ENCODE peak calls at places on chromosomes 12 and 14, in six cellular contexts. A is CD8-positive, alpha-beta T cell; I is OCI-LY7; S is left ventricle myocardium inferior; O is prostate gland; G is heart left ventricle. B is an unnamed sample.

GRCh38 chr12:2198542-2198941 is 145.8 kb downstream of the CACNA1C start:
- DNase-seq in A (no peak), I (no peak), S (no peak), O (no peak), G (no peak), B (no peak)

GRCh38 chr14:69091695-69092094 is 61.2 kb downstream of the DCAF5 start:
- DNase-seq in A (no peak), I (no peak), S (no peak), O (no peak), G (no peak), B (no peak)

GRCh38 chr12:118237908-118238307 is 102.0 kb downstream of the PEBP1 start:
- DNase-seq in A (no peak), I (no peak), S (no peak), O (peak), G (no peak), B (peak)

GRCh38 chr12:62802981-62803380 is 132.0 kb downstream of the PPM1H start:
- DNase-seq in A (no peak), I (no peak), S (no peak), O (no peak), G (no peak), B (peak)

GRCh38 chr14:64700894-64701293 is 3.3 kb upstream of the PLEKHG3 start:
- DNase-seq in A (no peak), I (no peak), S (no peak), O (no peak), G (no peak), B (no peak)

GRCh38 chr12:42421844-42422779 is 96.1 kb downstream of the PPHLN1 start:
- DNase-seq in A (no peak), I (no peak), S (no peak), O (no peak), G (no peak), B (peak)

GRCh38 chr14:21025374-21026151 is 702 bp upstream of the NDRG2 start:
- DNase-seq in A (no peak), I (no peak), S (peak), O (peak), G (peak), B (peak)

GRCh38 chr12:114944736-114945135 is 260.8 kb upstream of the TBX3 start:
- DNase-seq in A (no peak), I (no peak), S (no peak), O (no peak), G (no peak), B (no peak)

GRCh38 chr14:35758523-35759129 is 50.5 kb downstream of the RALGAPA1 start:
- DNase-seq in A (no peak), I (no peak), S (no peak), O (no peak), G (no peak), B (no peak)

GRCh38 chr12:6284273-6284672 is 26.2 kb upstream of the PLEKHG6 start:
- DNase-seq in A (no peak), I (no peak), S (no peak), O (no peak), G (no peak), B (no peak)

GRCh38 chr14:103090481-103091020 is 4.0 kb upstream of the EXOC3L4 start:
- DNase-seq in A (no peak), I (no peak), S (no peak), O (no peak), G (no peak), B (no peak)

GRCh38 chr14:102314242-102315011 is 5.1 kb upstream of the ZNF839 start:
- DNase-seq in A (peak), I (peak), S (peak), O (peak), G (peak), B (peak)

GRCh38 chr12:62700091-62700490 is 233.5 kb downstream of the MON2 start:
- DNase-seq in A (no peak), I (no peak), S (no peak), O (no peak), G (no peak), B (peak)

GRCh38 chr14:64968651-64969050 is 3.5 kb downstream of the RAB15 start:
- DNase-seq in A (no peak), I (no peak), S (no peak), O (no peak), G (no peak), B (no peak)

GRCh38 chr12:115840159-115840558 is 437.3 kb downstream of the MED13L start:
- DNase-seq in A (no peak), I (no peak), S (no peak), O (peak), G (no peak), B (no peak)

GRCh38 chr12:4829793-4830162 is 79.9 kb upstream of the KCNA1 start:
- DNase-seq in A (no peak), I (peak), S (no peak), O (no peak), G (no peak), B (no peak)

GRCh38 chr12:113247123-113248045 is 26.1 kb downstream of the TPCN1 start:
- DNase-seq in A (no peak), I (no peak), S (no peak), O (no peak), G (no peak), B (no peak)

GRCh38 chr12:80313184-80313583 is 130.9 kb upstream of the PTPRQ start:
- DNase-seq in A (no peak), I (no peak), S (no peak), O (no peak), G (no peak), B (peak)

GRCh38 chr12:47799357-47799955 is 20.2 kb downstream of the HDAC7 start:
- DNase-seq in A (no peak), I (no peak), S (peak), O (no peak), G (peak), B (peak)

GRCh38 chr12:89064780-89065179 is 287.5 kb downstream of the DUSP6 start:
- DNase-seq in A (no peak), I (no peak), S (no peak), O (no peak), G (no peak), B (no peak)

GRCh38 chr14:65302571-65303184 is 109.9 kb upstream of the FUT8 start:
- DNase-seq in A (no peak), I (peak), S (no peak), O (no peak), G (no peak), B (peak)

GRCh38 chr12:106645465-106646330 is 62.9 kb downstream of the RFX4 start:
- DNase-seq in A (no peak), I (no peak), S (no peak), O (no peak), G (no peak), B (no peak)

GRCh38 chr12:85711735-85712390 is 124.3 kb downstream of the RASSF9 start:
- DNase-seq in A (no peak), I (no peak), S (peak), O (no peak), G (no peak), B (peak)

GRCh38 chr12:57803317-57803893 is 15.1 kb downstream of the AVIL start:
- DNase-seq in A (no peak), I (peak), S (peak), O (no peak), G (peak), B (peak)

GRCh38 chr12:89245090-89245489 is 107.2 kb downstream of the DUSP6 start:
- DNase-seq in A (no peak), I (peak), S (no peak), O (no peak), G (no peak), B (no peak)

GRCh38 chr12:45305904-45306303 is 90.0 kb downstream of the ANO6 start:
- DNase-seq in A (no peak), I (no peak), S (no peak), O (no peak), G (peak), B (no peak)

GRCh38 chr12:4251967-4252366 is 21.6 kb upstream of the CCND2 start:
- DNase-seq in A (no peak), I (no peak), S (no peak), O (no peak), G (no peak), B (no peak)

GRCh38 chr12:58965568-58965967 is 45.3 kb upstream of the LRIG3 start:
- DNase-seq in A (no peak), I (no peak), S (no peak), O (no peak), G (no peak), B (no peak)

GRCh38 chr14:65846469-65846868 is 433.9 kb downstream of the FUT8 start:
- DNase-seq in A (no peak), I (no peak), S (no peak), O (no peak), G (no peak), B (no peak)

GRCh38 chr14:36976571-36977023 is 195.8 kb downstream of the SLC25A21 start:
- DNase-seq in A (no peak), I (no peak), S (no peak), O (no peak), G (no peak), B (no peak)

GRCh38 chr12:19239046-19239445 is 109.5 kb downstream of the PLEKHA5 start:
- DNase-seq in A (no peak), I (no peak), S (no peak), O (no peak), G (no peak), B (no peak)

GRCh38 chr14:94345344-94346072 is 22.4 kb upstream of the SERPINA6 start:
- DNase-seq in A (no peak), I (no peak), S (no peak), O (no peak), G (no peak), B (peak)

GRCh38 chr14:48261436-48261835 is 586.0 kb upstream of the MDGA2 start:
- DNase-seq in A (no peak), I (no peak), S (no peak), O (no peak), G (no peak), B (no peak)

GRCh38 chr14:36383674-36384421 is 63.4 kb upstream of the MBIP start:
- DNase-seq in A (no peak), I (no peak), S (peak), O (peak), G (peak), B (no peak)

GRCh38 chr12:131380220-131380957 is 330.5 kb upstream of the SFSWAP start:
- DNase-seq in A (no peak), I (no peak), S (no peak), O (no peak), G (no peak), B (no peak)

GRCh38 chr12:54018608-54018984 is 9.6 kb upstream of the HOXC6 start:
- DNase-seq in A (no peak), I (peak), S (no peak), O (no peak), G (no peak), B (no peak)

DNA sequence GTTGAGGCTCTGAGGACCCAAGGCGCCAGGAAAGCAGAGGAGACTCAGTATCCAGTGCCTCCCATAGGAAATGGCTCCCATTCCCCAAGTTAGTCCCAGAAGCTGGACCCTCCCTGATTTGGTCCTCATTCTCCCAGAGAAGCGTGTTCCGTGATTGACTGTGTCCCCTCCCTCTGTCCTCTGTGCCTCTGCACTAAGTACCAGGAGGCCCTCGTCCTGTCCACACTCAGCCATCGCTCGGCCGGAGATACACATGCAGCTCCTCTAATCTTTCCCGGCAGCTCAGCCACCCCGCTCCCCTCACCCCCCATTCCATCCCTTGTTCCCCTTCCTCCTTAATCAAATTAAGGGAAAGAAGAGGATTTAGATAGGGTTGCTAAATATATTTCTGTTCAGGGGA is 28.3 kb upstream of the ATP2A2 start:
- DNase-seq in A (no peak), I (no peak), S (peak), O (no peak), G (peak), B (no peak)
- H3K4me3 ChIP-seq in A (no peak), I (no peak), S (peak), O (no peak), G (peak), B (no peak)

GRCh38 chr12:29239336-29239735 is 90.3 kb downstream of the FAR2 start:
- DNase-seq in A (no peak), I (no peak), S (no peak), O (no peak), G (no peak), B (peak)

GRCh38 chr12:29238822-29239291 is 89.8 kb downstream of the FAR2 start:
- DNase-seq in A (no peak), I (no peak), S (no peak), O (no peak), G (no peak), B (no peak)

GRCh38 chr12:29242921-29243431 is 93.9 kb downstream of the FAR2 start:
- DNase-seq in A (no peak), I (no peak), S (no peak), O (no peak), G (no peak), B (no peak)

GRCh38 chr12:29240441-29240840 is 91.4 kb downstream of the FAR2 start:
- DNase-seq in A (no peak), I (no peak), S (no peak), O (no peak), G (no peak), B (no peak)

DNA sequence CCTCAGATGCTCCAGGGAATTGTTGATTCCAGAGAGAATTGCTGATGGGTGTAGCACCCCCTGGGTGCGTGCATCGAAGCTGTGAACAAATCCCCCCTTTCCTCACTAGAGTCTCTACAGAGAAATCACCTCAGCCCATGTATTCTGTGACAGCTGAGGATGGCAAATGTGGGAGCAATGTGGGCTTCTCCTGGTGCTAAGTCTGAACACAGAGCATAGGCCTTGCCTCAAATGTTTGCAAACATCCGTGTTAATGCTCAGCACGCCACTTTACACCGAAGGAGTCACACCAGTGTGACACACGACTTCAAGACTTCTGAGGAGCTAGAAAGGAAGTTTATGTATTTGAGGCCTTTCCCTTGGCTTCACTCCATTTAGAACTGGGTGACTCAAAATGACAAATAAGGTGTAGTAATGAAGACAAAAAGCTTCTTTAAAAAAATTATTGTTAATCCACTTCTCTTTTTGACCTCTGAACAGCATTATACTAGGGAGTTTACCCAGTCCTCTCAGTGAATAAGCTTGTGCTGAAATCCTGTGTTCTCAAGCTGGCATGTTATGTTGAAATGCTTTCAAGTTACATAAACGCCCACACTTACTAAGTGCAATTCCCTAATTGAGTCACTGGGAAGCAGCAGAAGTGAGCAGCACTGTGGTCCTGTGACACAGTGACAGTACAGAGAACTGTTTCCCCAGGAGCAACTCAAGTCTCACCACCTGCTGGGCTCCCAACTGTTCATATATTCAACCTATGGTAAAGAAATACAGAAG is 92.9 kb downstream of the FAR2 start:
- DNase-seq in A (no peak), I (no peak), S (no peak), O (peak), G (peak), B (peak)
- TF ChIP-seq CTCF in A (no peak), I (no peak), S (peak), O (peak), G (no peak), B (peak)

GRCh38 chr14:81170829-81171195 is 49.9 kb downstream of the GTF2A1 start:
- DNase-seq in A (no peak), I (no peak), S (no peak), O (no peak), G (no peak), B (no peak)
- H3K4me3 ChIP-seq in A (no peak), I (peak), S (peak), O (no peak), G (peak), B (no peak)

GRCh38 chr14:89388853-89389252 is 28.2 kb downstream of the FOXN3 start:
- DNase-seq in A (no peak), I (no peak), S (no peak), O (no peak), G (no peak), B (peak)
- TF ChIP-seq CTCF in A (no peak), I (peak), S (peak), O (no peak), G (no peak), B (peak)

GRCh38 chr12:124565071-124565491 is 2.3 kb downstream of the NCOR2 start:
- DNase-seq in A (no peak), I (no peak), S (no peak), O (no peak), G (no peak), B (no peak)

GRCh38 chr12:124565656-124566180 is 1.7 kb downstream of the NCOR2 start:
- DNase-seq in A (no peak), I (no peak), S (no peak), O (no peak), G (no peak), B (no peak)

GRCh38 chr12:124563809-124564208 is 3.6 kb downstream of the NCOR2 start:
- DNase-seq in A (no peak), I (no peak), S (no peak), O (no peak), G (no peak), B (no peak)

GRCh38 chr12:124563401-124563800 is 4.0 kb downstream of the NCOR2 start:
- DNase-seq in A (no peak), I (no peak), S (no peak), O (no peak), G (no peak), B (no peak)

DNA sequence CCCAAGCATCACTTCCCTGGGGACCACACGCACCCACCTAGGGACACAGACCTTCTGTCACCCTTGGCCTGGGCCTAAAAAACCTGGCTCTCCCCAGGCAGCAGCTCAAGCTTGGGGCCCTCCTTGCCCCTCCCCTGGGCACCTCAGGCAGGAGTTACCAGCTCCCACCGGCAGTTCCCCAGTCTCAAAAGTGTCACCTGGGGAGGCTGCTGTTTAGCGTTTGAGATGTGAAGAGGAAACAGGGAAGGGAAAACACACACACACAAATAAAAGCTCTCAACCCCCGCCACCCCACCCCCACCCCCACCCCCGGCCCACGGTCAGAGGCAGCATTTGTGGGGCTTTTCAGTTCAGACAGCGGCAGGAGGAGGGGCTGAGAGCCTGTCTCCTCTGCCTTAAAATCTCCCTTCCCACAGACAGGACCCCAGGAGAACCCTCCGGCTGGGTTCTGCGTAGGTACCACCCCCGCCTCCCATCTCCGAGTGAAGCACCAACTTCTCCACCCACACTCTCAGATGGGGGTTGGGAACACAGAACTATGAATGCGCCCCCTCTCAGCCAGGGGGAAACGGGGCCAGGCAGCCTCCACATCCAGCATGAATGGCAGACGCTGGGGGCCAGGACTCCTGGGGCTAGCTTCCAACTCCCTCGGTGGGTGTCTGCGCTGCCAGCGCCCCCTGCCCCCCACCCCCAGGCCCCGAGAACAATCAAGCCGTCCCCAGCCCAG is 3.0 kb downstream of the NCOR2 start:
- DNase-seq in A (no peak), I (peak), S (no peak), O (no peak), G (no peak), B (no peak)
- H3K4me3 ChIP-seq in A (no peak), I (peak), S (no peak), O (peak), G (no peak), B (no peak)

DNA sequence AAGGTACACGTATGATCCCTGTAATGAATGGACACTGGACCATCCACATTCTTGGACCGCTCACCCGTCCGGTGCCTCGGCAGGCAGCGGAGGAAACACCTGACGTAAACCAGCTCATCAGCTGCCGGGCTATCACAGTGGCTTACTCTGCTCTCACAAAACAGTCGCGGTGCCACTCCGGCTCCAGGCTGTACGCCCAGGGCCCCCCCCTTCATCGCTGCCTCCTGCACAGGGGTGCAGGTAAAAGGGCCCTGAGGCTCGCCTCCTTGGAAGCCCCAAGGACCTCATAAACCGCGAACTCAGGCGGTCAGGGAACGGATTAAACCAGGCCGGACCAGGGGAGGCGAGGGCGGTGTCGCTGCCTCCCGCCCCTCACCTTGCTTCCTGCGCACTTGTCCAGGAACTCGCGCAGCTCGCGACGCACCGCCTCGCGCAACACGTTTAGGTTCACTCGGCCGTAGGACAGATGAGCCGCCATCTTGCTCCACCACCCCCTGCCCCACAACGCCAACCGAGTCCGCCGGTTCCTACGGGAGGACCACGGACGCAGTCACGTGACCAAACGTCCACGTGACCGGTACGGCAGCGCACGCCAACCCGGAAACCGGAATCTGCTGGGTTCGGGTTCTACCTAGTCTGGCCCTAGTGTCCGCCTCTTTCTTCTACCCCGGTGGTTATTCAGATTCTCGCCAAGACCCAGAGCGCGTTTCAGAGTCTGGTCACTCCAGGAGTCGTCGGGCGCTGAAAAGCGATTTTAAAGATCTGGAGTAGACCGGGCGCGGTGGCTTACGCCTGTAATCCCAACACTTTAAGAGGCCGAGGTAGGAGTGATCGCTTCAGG is at the start of gene VPS33A:
- DNase-seq in A (peak), I (peak), S (peak), O (peak), G (peak), B (peak)
- TF ChIP-seq CTCF in A (no peak), I (no peak), S (no peak), O (peak), G (no peak), B (no peak)